ENCODE peak calls at places on chromosomes 11 and 22, in five cellular contexts. M, T, E, L and O are unnamed samples.
A peak's percentile ranks its signal among the peaks of the same experiment; 100 is the strongest.

GRCh38 chr11:15816270-15816871 is 540.0 kb downstream of the SOX6 start:
- DNase-seq in M (no peak), T (no peak), E (no peak), L (peak; percentile 72), O (no peak)

GRCh38 chr11:19025799-19026406 is 34.6 kb downstream of the MRGPRX2 start:
- DNase-seq in M (no peak), T (no peak), E (no peak), L (peak; percentile 3), O (no peak)

GRCh38 chr22:50272103-50272782 is 2.1 kb upstream of the MAPK11 start:
- DNase-seq in M (no peak), T (no peak), E (no peak), L (no peak), O (no peak)

GRCh38 chr11:72069787-72070251 is 10.5 kb downstream of the NUMA1 start:
- DNase-seq in M (peak; percentile 74), T (no peak), E (no peak), L (peak; percentile 69), O (no peak)

GRCh38 chr22:29205598-29206371 is at the start of gene EMID1:
- DNase-seq in M (no peak), T (no peak), E (no peak), L (no peak), O (peak; percentile 84)

GRCh38 chr11:34855754-34856095 is 60.5 kb downstream of the APIP start:
- DNase-seq in M (no peak), T (no peak), E (no peak), L (no peak), O (no peak)

GRCh38 chr11:104700609-104701008 is 197.7 kb downstream of the CASP12 start:
- DNase-seq in M (no peak), T (no peak), E (no peak), L (no peak), O (no peak)

GRCh38 chr11:36350137-36350513 is 54.0 kb downstream of the PRR5L start:
- DNase-seq in M (no peak), T (no peak), E (no peak), L (no peak), O (no peak)

GRCh38 chr22:41482319-41482935 is 13.5 kb downstream of the ACO2 start:
- DNase-seq in M (no peak), T (no peak), E (no peak), L (no peak), O (no peak)

GRCh38 chr11:46930089-46930488 is 6.5 kb upstream of the CSTPP1 start:
- DNase-seq in M (no peak), T (no peak), E (no peak), L (no peak), O (no peak)

GRCh38 chr11:72569966-72570892 is 104.0 kb downstream of the PDE2A start:
- DNase-seq in M (no peak), T (no peak), E (no peak), L (peak; percentile 70), O (no peak)

GRCh38 chr11:111697910-111698309 is 68.3 kb downstream of the PPP2R1B start:
- DNase-seq in M (no peak), T (no peak), E (no peak), L (no peak), O (no peak)

GRCh38 chr11:60978546-60979380 is 7.3 kb downstream of the CD6 start:
- DNase-seq in M (no peak), T (no peak), E (peak; percentile 43), L (peak; percentile 8), O (no peak)

GRCh38 chr11:33179431-33179830 is 18.2 kb upstream of the CSTF3 start:
- DNase-seq in M (no peak), T (no peak), E (no peak), L (no peak), O (no peak)

GRCh38 chr11:12585861-12586260 is 88.4 kb upstream of the TEAD1 start:
- DNase-seq in M (no peak), T (no peak), E (no peak), L (no peak), O (no peak)

GRCh38 chr11:2459796-2460531 is 15.2 kb downstream of the KCNQ1 start:
- DNase-seq in M (peak; percentile 52), T (no peak), E (no peak), L (no peak), O (no peak)

GRCh38 chr11:74612877-74613276 is 20.5 kb downstream of the POLD3 start:
- DNase-seq in M (no peak), T (no peak), E (no peak), L (no peak), O (no peak)

GRCh38 chr11:95499516-95500135 is 268.6 kb upstream of the SESN3 start:
- DNase-seq in M (no peak), T (no peak), E (no peak), L (peak; percentile 48), O (no peak)

GRCh38 chr11:1234054-1234720 is 11.3 kb downstream of the MUC5B start:
- DNase-seq in M (no peak), T (no peak), E (no peak), L (no peak), O (no peak)

GRCh38 chr22:42316988-42317387 is 46.5 kb upstream of the TCF20 start:
- DNase-seq in M (peak; percentile 85), T (no peak), E (peak; percentile 66), L (peak; percentile 63), O (no peak)

GRCh38 chr11:37812281-37812880 is 1214.3 kb upstream of the RAG2 start:
- DNase-seq in M (peak; percentile 34), T (no peak), E (no peak), L (no peak), O (no peak)

GRCh38 chr11:69972351-69972802 is 105.7 kb upstream of the ANO1 start:
- DNase-seq in M (peak; percentile 62), T (peak; percentile 16), E (no peak), L (no peak), O (no peak)

GRCh38 chr11:12399355-12399754 is 22.0 kb downstream of the PARVA start:
- DNase-seq in M (no peak), T (no peak), E (no peak), L (no peak), O (no peak)

GRCh38 chr11:62543680-62544444 is 2.7 kb downstream of the AHNAK start:
- DNase-seq in M (no peak), T (no peak), E (no peak), L (no peak), O (no peak)

GRCh38 chr11:812390-812789 is 2.6 kb downstream of the RPLP2 start:
- DNase-seq in M (no peak), T (no peak), E (no peak), L (no peak), O (no peak)

GRCh38 chr11:125494601-125494986 is 1.5 kb downstream of the FEZ1 start:
- DNase-seq in M (no peak), T (no peak), E (no peak), L (no peak), O (no peak)

GRCh38 chr22:36528336-36528735 is 630 bp downstream of the EIF3D start:
- DNase-seq in M (no peak), T (no peak), E (no peak), L (no peak), O (no peak)

GRCh38 chr11:34650528-34650927 is 29.6 kb downstream of the EHF start:
- DNase-seq in M (no peak), T (peak; percentile 63), E (peak; percentile 80), L (no peak), O (no peak)

GRCh38 chr11:47714554-47715081 is 551 bp downstream of the AGBL2 start:
- DNase-seq in M (peak; percentile 62), T (no peak), E (peak; percentile 17), L (peak; percentile 15), O (no peak)